ENCODE peak calls at places on chromosomes 3 and 15, in five cellular contexts. One of them, this sample, is unnamed.
A peak's percentile ranks its signal among the peaks of the same experiment; 100 is the strongest.

GRCh38 chr3:104604326-104605010 is 762.2 kb upstream of the ALCAM start:
- DNase-seq in HL-60: no peak
- DNase-seq in AG04450: no peak
- DNase-seq in body of pancreas: no peak
- DNase-seq in cardiac fibroblast: peak; percentile 55
- DNase-seq in this sample: no peak

GRCh38 chr15:40958723-40959122 is 5.5 kb downstream of the CHAC1 start:
- DNase-seq in cardiac fibroblast: no peak
- DNase-seq in AG04450: no peak
- DNase-seq in body of pancreas: no peak
- DNase-seq in HL-60: no peak
- DNase-seq in this sample: no peak

GRCh38 chr3:11712646-11713045 is 68.9 kb upstream of the VGLL4 start:
- DNase-seq in body of pancreas: no peak
- DNase-seq in AG04450: no peak
- DNase-seq in HL-60: no peak
- DNase-seq in cardiac fibroblast: no peak
- DNase-seq in this sample: no peak

GRCh38 chr3:154280161-154280560 is 44.1 kb downstream of the DHX36 start:
- DNase-seq in HL-60: no peak
- DNase-seq in body of pancreas: no peak
- DNase-seq in cardiac fibroblast: no peak
- DNase-seq in AG04450: no peak
- DNase-seq in this sample: no peak

GRCh38 chr3:128476659-128477058 is 10.0 kb upstream of the DNAJB8 start:
- DNase-seq in AG04450: no peak
- DNase-seq in body of pancreas: no peak
- DNase-seq in HL-60: no peak
- DNase-seq in cardiac fibroblast: no peak
- DNase-seq in this sample: peak; percentile 6

GRCh38 chr3:46987485-46988401 is 8.3 kb downstream of the NBEAL2 start:
- DNase-seq in HL-60: peak; percentile 94
- DNase-seq in body of pancreas: no peak
- DNase-seq in AG04450: no peak
- DNase-seq in cardiac fibroblast: peak; percentile 25
- DNase-seq in this sample: peak; percentile 82

GRCh38 chr3:45960289-45960688 is 17.0 kb downstream of the CXCR6 start:
- DNase-seq in body of pancreas: no peak
- DNase-seq in HL-60: no peak
- DNase-seq in cardiac fibroblast: no peak
- DNase-seq in AG04450: no peak
- DNase-seq in this sample: no peak

GRCh38 chr3:103963599-103963998 is 1403.1 kb upstream of the ALCAM start:
- DNase-seq in HL-60: no peak
- DNase-seq in AG04450: no peak
- DNase-seq in body of pancreas: no peak
- DNase-seq in cardiac fibroblast: no peak
- DNase-seq in this sample: no peak

GRCh38 chr15:68620721-68621528 is 42.1 kb downstream of the CORO2B start:
- DNase-seq in AG04450: peak; percentile 95
- DNase-seq in body of pancreas: peak; percentile 46
- DNase-seq in cardiac fibroblast: peak; percentile 99
- DNase-seq in HL-60: no peak
- DNase-seq in this sample: peak; percentile 95

DNA sequence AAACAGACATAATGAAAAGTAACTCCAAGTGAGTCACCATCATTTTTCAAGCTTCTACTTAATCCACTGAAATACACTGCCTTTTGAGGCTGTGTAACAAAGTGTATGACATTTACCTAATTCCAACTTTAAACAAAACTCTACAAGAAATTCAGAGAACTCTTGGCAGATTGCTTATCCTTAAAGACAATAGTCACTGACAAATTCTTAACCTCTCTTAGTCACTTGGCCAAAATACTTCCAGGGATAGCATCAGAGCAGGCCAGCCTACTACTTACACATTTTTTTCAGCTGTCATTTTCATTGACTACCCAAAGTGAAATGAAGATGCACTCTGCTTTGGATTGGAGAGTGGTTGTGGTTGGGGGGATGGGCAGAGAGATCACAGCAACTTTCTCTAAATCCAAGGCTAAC is 3.6 kb downstream of the WWTR1 start:
- DNase-seq in cardiac fibroblast: peak; percentile 48
- DNase-seq in HL-60: no peak
- DNase-seq in AG04450: no peak
- DNase-seq in body of pancreas: no peak
- DNase-seq in this sample: no peak
- H3K4me3 ChIP-seq in cardiac fibroblast: peak overlapping the region; percentile 37
- H3K4me3 ChIP-seq in HL-60: no peak overlapping the region
- H3K4me3 ChIP-seq in AG04450: peak overlapping the region; percentile 40
- H3K4me3 ChIP-seq in body of pancreas: no peak overlapping the region
- H3K4me3 ChIP-seq in this sample: peak overlapping the region; percentile 2

GRCh38 chr15:47876986-47877385 is 159.7 kb downstream of the SEMA6D start:
- DNase-seq in AG04450: no peak
- DNase-seq in cardiac fibroblast: no peak
- DNase-seq in body of pancreas: no peak
- DNase-seq in HL-60: no peak
- DNase-seq in this sample: no peak
- H3K4me3 ChIP-seq in AG04450: no peak overlapping the region
- H3K4me3 ChIP-seq in cardiac fibroblast: no peak overlapping the region
- H3K4me3 ChIP-seq in body of pancreas: no peak overlapping the region
- H3K4me3 ChIP-seq in HL-60: no peak overlapping the region
- H3K4me3 ChIP-seq in this sample: no peak overlapping the region

GRCh38 chr3:52246728-52247454 is 1.3 kb downstream of the PPM1M start:
- DNase-seq in body of pancreas: no peak
- DNase-seq in HL-60: no peak
- DNase-seq in AG04450: no peak
- DNase-seq in cardiac fibroblast: no peak
- DNase-seq in this sample: peak; percentile 57

GRCh38 chr3:52248165-52248541 is 2.6 kb downstream of the PPM1M start:
- DNase-seq in HL-60: no peak
- DNase-seq in cardiac fibroblast: no peak
- DNase-seq in body of pancreas: no peak
- DNase-seq in AG04450: no peak
- DNase-seq in this sample: peak; percentile 34

GRCh38 chr3:52247455-52248164 is 2.1 kb downstream of the PPM1M start:
- DNase-seq in cardiac fibroblast: no peak
- DNase-seq in body of pancreas: no peak
- DNase-seq in HL-60: no peak
- DNase-seq in AG04450: no peak
- DNase-seq in this sample: peak; percentile 62

GRCh38 chr3:52245322-52246263 is at the start of gene PPM1M:
- DNase-seq in AG04450: no peak
- DNase-seq in HL-60: no peak
- DNase-seq in body of pancreas: peak; percentile 47
- DNase-seq in cardiac fibroblast: peak; percentile 62
- DNase-seq in this sample: peak; percentile 84

DNA sequence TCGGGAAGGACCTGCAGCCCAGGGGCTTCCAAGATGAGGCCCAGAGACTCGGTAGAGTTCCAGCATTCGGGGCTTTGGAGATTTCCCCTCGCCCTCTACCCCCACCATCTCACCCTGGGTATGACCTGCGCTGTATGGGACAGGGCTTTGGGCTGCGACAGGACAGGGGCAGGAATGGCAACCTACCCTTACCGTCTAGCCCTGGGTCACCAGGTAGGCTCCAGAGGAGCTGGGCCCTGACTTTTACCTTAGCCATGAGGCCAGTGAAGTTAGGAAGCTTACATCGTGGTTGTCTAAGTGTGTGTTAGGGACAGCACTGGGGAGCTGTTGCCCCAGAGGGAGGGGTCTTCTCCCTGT is 683 bp downstream of the PPM1M start:
- DNase-seq in cardiac fibroblast: no peak
- DNase-seq in body of pancreas: no peak
- DNase-seq in AG04450: no peak
- DNase-seq in HL-60: no peak
- DNase-seq in this sample: no peak
- H3K4me3 ChIP-seq in cardiac fibroblast: peak overlapping the region; percentile 59
- H3K4me3 ChIP-seq in body of pancreas: peak overlapping the region; percentile 30
- H3K4me3 ChIP-seq in AG04450: peak overlapping the region; percentile 67
- H3K4me3 ChIP-seq in HL-60: no peak overlapping the region
- H3K4me3 ChIP-seq in this sample: peak overlapping the region; percentile 62

DNA sequence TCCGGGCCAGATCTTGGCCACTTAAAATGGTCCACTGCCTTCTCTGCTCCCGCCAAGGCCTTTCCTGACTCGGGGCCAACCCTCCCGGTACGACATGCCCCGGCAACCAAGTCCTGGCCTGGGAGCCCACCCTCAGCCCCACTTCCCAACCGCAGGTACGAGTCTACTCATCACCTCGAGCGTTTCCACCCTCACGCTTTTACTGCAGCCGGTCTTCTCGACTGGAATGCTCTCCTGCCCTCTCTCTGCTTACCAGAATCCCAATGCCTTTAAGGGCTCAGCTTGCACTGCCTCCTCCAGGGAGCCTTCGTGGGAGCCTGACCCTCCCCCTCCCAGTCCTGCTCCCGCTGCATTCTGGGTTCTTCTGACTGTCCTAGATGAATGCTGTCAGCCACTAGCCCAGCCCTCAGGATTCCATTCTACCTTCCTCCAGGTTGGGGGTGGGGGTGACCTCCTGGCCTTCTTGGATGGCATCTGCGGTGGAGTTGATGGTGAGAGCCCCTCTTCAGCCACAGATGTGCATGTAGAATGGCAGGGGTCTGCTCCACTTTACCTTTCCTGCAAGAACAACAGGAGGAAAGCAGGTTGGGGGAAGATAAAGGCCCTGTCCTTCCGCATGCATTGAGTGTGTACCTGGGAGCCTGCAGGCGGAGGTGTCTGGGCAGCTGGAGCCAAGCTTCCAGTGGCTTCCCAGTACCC is 1.1 kb upstream of the CSRNP1 start:
- DNase-seq in HL-60: no peak
- DNase-seq in cardiac fibroblast: no peak
- DNase-seq in AG04450: no peak
- DNase-seq in body of pancreas: peak; percentile 37
- DNase-seq in this sample: peak; percentile 57
- H3K4me3 ChIP-seq in HL-60: no peak overlapping the region
- H3K4me3 ChIP-seq in cardiac fibroblast: no peak overlapping the region
- H3K4me3 ChIP-seq in AG04450: no peak overlapping the region
- H3K4me3 ChIP-seq in body of pancreas: no peak overlapping the region
- H3K4me3 ChIP-seq in this sample: peak overlapping the region; percentile 86

GRCh38 chr3:23457697-23458096 is 254.6 kb downstream of the UBE2E2 start:
- DNase-seq in HL-60: no peak
- DNase-seq in body of pancreas: no peak
- DNase-seq in AG04450: no peak
- DNase-seq in cardiac fibroblast: no peak
- DNase-seq in this sample: no peak

GRCh38 chr3:23465569-23465968 is 262.4 kb downstream of the UBE2E2 start:
- DNase-seq in cardiac fibroblast: no peak
- DNase-seq in AG04450: no peak
- DNase-seq in body of pancreas: no peak
- DNase-seq in HL-60: no peak
- DNase-seq in this sample: no peak

GRCh38 chr3:23459915-23460546 is 256.9 kb downstream of the UBE2E2 start:
- DNase-seq in HL-60: no peak
- DNase-seq in body of pancreas: no peak
- DNase-seq in AG04450: no peak
- DNase-seq in cardiac fibroblast: no peak
- DNase-seq in this sample: peak; percentile 20

GRCh38 chr3:23459437-23459836 is 256.3 kb downstream of the UBE2E2 start:
- DNase-seq in cardiac fibroblast: no peak
- DNase-seq in AG04450: no peak
- DNase-seq in body of pancreas: no peak
- DNase-seq in HL-60: no peak
- DNase-seq in this sample: no peak

GRCh38 chr3:23461069-23461468 is 257.9 kb downstream of the UBE2E2 start:
- DNase-seq in AG04450: no peak
- DNase-seq in body of pancreas: no peak
- DNase-seq in cardiac fibroblast: no peak
- DNase-seq in HL-60: no peak
- DNase-seq in this sample: no peak
- H3K4me3 ChIP-seq in AG04450: no peak overlapping the region
- H3K4me3 ChIP-seq in body of pancreas: no peak overlapping the region
- H3K4me3 ChIP-seq in cardiac fibroblast: no peak overlapping the region
- H3K4me3 ChIP-seq in HL-60: no peak overlapping the region
- H3K4me3 ChIP-seq in this sample: no peak overlapping the region

DNA sequence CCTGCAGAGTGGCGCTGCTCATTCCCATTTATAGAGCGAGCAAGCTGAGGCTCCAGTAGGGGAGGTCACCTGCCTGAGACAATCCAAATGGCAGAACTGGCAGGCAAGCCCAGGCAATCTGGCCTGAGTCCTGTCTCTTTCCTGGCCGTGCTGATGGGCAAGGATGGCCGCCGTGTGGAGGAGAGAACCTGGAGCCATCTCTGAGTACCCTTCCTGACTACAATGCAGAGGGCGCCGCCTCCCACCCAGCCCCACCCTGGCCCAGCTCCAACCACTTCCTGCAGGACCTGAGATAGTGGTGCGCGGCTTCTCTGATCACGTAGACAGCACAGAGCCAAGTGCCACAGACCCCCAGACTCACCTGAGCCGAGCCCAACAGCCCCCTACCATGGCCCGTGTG is 7.0 kb downstream of the TLR9 start:
- DNase-seq in cardiac fibroblast: no peak
- DNase-seq in HL-60: no peak
- DNase-seq in AG04450: no peak
- DNase-seq in body of pancreas: no peak
- DNase-seq in this sample: no peak
- H3K4me3 ChIP-seq in cardiac fibroblast: no peak overlapping the region
- H3K4me3 ChIP-seq in HL-60: no peak overlapping the region
- H3K4me3 ChIP-seq in AG04450: no peak overlapping the region
- H3K4me3 ChIP-seq in body of pancreas: no peak overlapping the region
- H3K4me3 ChIP-seq in this sample: no peak overlapping the region

DNA sequence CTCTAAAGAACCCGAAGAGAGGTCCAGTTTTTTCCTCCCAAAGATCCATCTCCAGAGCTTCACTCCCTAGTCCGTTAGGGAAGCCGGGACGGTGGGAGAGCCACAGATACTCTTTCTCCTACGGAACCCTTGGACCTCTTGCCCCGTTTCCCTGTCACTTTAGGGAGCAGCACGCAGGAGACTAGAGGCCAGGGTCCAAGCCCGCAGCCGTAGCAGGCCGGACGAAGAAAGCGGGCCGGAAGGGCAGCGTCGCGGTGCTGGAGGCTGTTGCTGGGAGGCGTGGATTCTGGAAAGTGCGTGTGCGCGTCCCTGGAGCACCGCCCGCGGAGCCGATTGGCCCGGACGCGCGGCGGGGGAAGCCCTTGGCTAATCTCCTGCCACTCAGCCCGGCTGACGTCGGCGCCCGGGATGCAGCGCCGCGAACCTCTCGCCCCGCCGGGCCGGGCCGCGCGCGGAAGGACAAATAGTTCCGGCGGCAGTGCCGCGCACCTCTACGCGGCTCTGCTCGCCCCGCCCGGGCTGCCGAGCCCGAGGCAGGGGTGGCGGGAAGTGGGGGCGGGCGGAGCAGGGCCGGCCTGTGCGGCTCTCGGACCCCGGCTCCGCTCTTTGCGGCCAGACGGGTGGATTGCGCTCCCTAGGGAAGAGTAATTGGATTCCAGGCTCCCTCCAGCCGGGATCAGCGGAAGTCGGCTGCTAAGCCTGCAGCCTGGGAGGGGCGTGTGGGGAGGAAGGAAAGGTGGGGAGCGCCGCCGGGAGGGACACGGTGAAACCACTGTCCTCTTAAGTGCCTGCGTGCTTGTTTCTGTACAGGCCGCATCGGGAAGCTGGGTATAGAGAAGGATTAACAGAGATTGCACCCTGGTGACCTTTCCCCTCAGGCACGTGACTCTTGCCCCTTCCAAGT is 31.3 kb upstream of the TCF12 start:
- DNase-seq in cardiac fibroblast: peak; percentile 99
- DNase-seq in body of pancreas: peak; percentile 95
- DNase-seq in AG04450: peak; percentile 89
- DNase-seq in HL-60: peak; percentile 68
- DNase-seq in this sample: peak; percentile 98
- H3K4me3 ChIP-seq in cardiac fibroblast: peak overlapping the region; percentile 57
- H3K4me3 ChIP-seq in body of pancreas: peak overlapping the region; percentile 28
- H3K4me3 ChIP-seq in AG04450: peak overlapping the region; percentile 70
- H3K4me3 ChIP-seq in HL-60: peak overlapping the region; percentile 67
- H3K4me3 ChIP-seq in this sample: peak overlapping the region; percentile 70

GRCh38 chr3:120450914-120451669 is at the start of gene FSTL1:
- DNase-seq in AG04450: no peak
- DNase-seq in cardiac fibroblast: peak; percentile 82
- DNase-seq in body of pancreas: no peak
- DNase-seq in HL-60: no peak
- DNase-seq in this sample: peak; percentile 84
- H3K4me3 ChIP-seq in AG04450: peak within 1 kb of the TSS; percentile 84
- H3K4me3 ChIP-seq in cardiac fibroblast: peak within 1 kb of the TSS; percentile 84
- H3K4me3 ChIP-seq in body of pancreas: peak within 1 kb of the TSS; percentile 80
- H3K4me3 ChIP-seq in HL-60: peak within 1 kb of the TSS; percentile 48
- H3K4me3 ChIP-seq in this sample: peak within 1 kb of the TSS; percentile 63